ENCODE peak calls at places on chromosomes 3 and 15, in seven cellular contexts. K, M, C, P, N, I and Q are unnamed samples.
A peak's percentile ranks its signal among the peaks of the same experiment; 100 is the strongest.

GRCh38 chr3:25424238-25425013 is 3.6 kb upstream of the RARB start:
- DNase-seq in K (no peak), M (no peak), C (no peak), P (no peak), N (no peak), I (no peak), Q (no peak)

GRCh38 chr3:184693011-184693975 is 18.6 kb downstream of the MAGEF1 start:
- DNase-seq in K (no peak), M (no peak), C (no peak), P (no peak), N (no peak), I (no peak), Q (no peak)

GRCh38 chr3:131543714-131544113 is 40.9 kb upstream of the MRPL3 start:
- DNase-seq in K (peak; percentile 44), M (peak; percentile 71), C (no peak), P (no peak), N (no peak), I (no peak), Q (no peak)

GRCh38 chr15:36831915-36832310 is 252.5 kb downstream of the CDIN1 start:
- DNase-seq in K (no peak), M (no peak), C (no peak), P (no peak), N (no peak), I (no peak), Q (no peak)

GRCh38 chr3:118801899-118802298 is 232.7 kb downstream of the IGSF11 start:
- DNase-seq in K (no peak), M (peak; percentile 45), C (no peak), P (no peak), N (no peak), I (no peak), Q (peak; percentile 92)

GRCh38 chr15:50425219-50425618 is 1.0 kb downstream of the USP8 start:
- DNase-seq in K (no peak), M (no peak), C (no peak), P (no peak), N (no peak), I (no peak), Q (no peak)

GRCh38 chr3:118938183-118938961 is 96.3 kb downstream of the IGSF11 start:
- DNase-seq in K (no peak), M (no peak), C (peak; percentile 23), P (no peak), N (no peak), I (no peak), Q (no peak)

GRCh38 chr3:169750665-169751064 is 14.2 kb downstream of the TERC start:
- DNase-seq in K (no peak), M (no peak), C (no peak), P (no peak), N (no peak), I (no peak), Q (no peak)

GRCh38 chr3:56980798-56981390 is 79.6 kb upstream of the SPATA12 start:
- DNase-seq in K (peak; percentile 88), M (peak; percentile 80), C (peak; percentile 35), P (peak; percentile 17), N (no peak), I (peak; percentile 6), Q (no peak)

GRCh38 chr3:155069729-155070128 is 10.4 kb upstream of the MME start:
- DNase-seq in K (no peak), M (no peak), C (no peak), P (no peak), N (no peak), I (no peak), Q (no peak)

GRCh38 chr3:98971183-98971681 is 69.7 kb upstream of the DCBLD2 start:
- DNase-seq in K (no peak), M (no peak), C (no peak), P (no peak), N (no peak), I (no peak), Q (no peak)

GRCh38 chr3:55242921-55243320 is 244.2 kb downstream of the WNT5A start:
- DNase-seq in K (no peak), M (no peak), C (no peak), P (no peak), N (no peak), I (no peak), Q (no peak)

GRCh38 chr15:75425966-75426500 is 25.5 kb downstream of the SIN3A start:
- DNase-seq in K (no peak), M (no peak), C (no peak), P (no peak), N (no peak), I (no peak), Q (no peak)

GRCh38 chr15:71784719-71785118 is 25.6 kb upstream of the NR2E3 start:
- DNase-seq in K (no peak), M (no peak), C (no peak), P (no peak), N (no peak), I (no peak), Q (no peak)